ENCODE peak calls at places on chromosome 16, in nine cellular contexts. One of them, this sample, is unnamed.

GRCh38 chr16:88768041-88768876 is 16.8 kb downstream of the PIEZO1 start:
- DNase-seq in naive thymus-derived CD8-positive, alpha-beta T cell: no peak
- DNase-seq in cerebellar nuclear complex: no peak
- DNase-seq in naive B cell: no peak
- DNase-seq in NCI-H1092: peak; percentile 45
- DNase-seq in stimulated activated CD8-positive, alpha-beta memory T cell treated with anti-CD3 and anti-CD28 coated beads, Interleukin-4, amount 100 ng/mL, for 4 hours: no peak
- DNase-seq in retina: peak; percentile 67
- DNase-seq in activated CD4-positive, CD25-positive, alpha-beta regulatory T cell: no peak
- DNase-seq in T follicular helper cell: no peak
- DNase-seq in this sample: no peak

GRCh38 chr16:15790458-15790857 is 66.4 kb downstream of the MYH11 start:
- DNase-seq in naive thymus-derived CD8-positive, alpha-beta T cell: no peak
- DNase-seq in cerebellar nuclear complex: no peak
- DNase-seq in naive B cell: no peak
- DNase-seq in NCI-H1092: no peak
- DNase-seq in stimulated activated CD8-positive, alpha-beta memory T cell treated with anti-CD3 and anti-CD28 coated beads, Interleukin-4, amount 100 ng/mL, for 4 hours: no peak
- DNase-seq in retina: no peak
- DNase-seq in activated CD4-positive, CD25-positive, alpha-beta regulatory T cell: no peak
- DNase-seq in T follicular helper cell: no peak
- DNase-seq in this sample: no peak

GRCh38 chr16:66935319-66936011 is at the start of gene CES2:
- DNase-seq in naive thymus-derived CD8-positive, alpha-beta T cell: no peak
- DNase-seq in cerebellar nuclear complex: no peak
- DNase-seq in naive B cell: no peak
- DNase-seq in NCI-H1092: no peak
- DNase-seq in stimulated activated CD8-positive, alpha-beta memory T cell treated with anti-CD3 and anti-CD28 coated beads, Interleukin-4, amount 100 ng/mL, for 4 hours: no peak
- DNase-seq in retina: peak; percentile 52
- DNase-seq in activated CD4-positive, CD25-positive, alpha-beta regulatory T cell: no peak
- DNase-seq in T follicular helper cell: no peak
- DNase-seq in this sample: no peak

GRCh38 chr16:69145658-69146057 is 13.2 kb downstream of the UTP4 start:
- DNase-seq in naive thymus-derived CD8-positive, alpha-beta T cell: no peak
- DNase-seq in cerebellar nuclear complex: no peak
- DNase-seq in naive B cell: no peak
- DNase-seq in NCI-H1092: no peak
- DNase-seq in stimulated activated CD8-positive, alpha-beta memory T cell treated with anti-CD3 and anti-CD28 coated beads, Interleukin-4, amount 100 ng/mL, for 4 hours: no peak
- DNase-seq in retina: no peak
- DNase-seq in activated CD4-positive, CD25-positive, alpha-beta regulatory T cell: no peak
- DNase-seq in T follicular helper cell: no peak
- DNase-seq in this sample: no peak

GRCh38 chr16:56195151-56195550 is 3.9 kb downstream of the GNAO1 start:
- DNase-seq in naive thymus-derived CD8-positive, alpha-beta T cell: no peak
- DNase-seq in cerebellar nuclear complex: no peak
- DNase-seq in naive B cell: no peak
- DNase-seq in NCI-H1092: peak; percentile 59
- DNase-seq in stimulated activated CD8-positive, alpha-beta memory T cell treated with anti-CD3 and anti-CD28 coated beads, Interleukin-4, amount 100 ng/mL, for 4 hours: no peak
- DNase-seq in retina: no peak
- DNase-seq in activated CD4-positive, CD25-positive, alpha-beta regulatory T cell: no peak
- DNase-seq in T follicular helper cell: no peak
- DNase-seq in this sample: no peak

GRCh38 chr16:16974192-16974591 is 496.6 kb downstream of the XYLT1 start:
- DNase-seq in naive thymus-derived CD8-positive, alpha-beta T cell: no peak
- DNase-seq in cerebellar nuclear complex: no peak
- DNase-seq in naive B cell: no peak
- DNase-seq in NCI-H1092: no peak
- DNase-seq in stimulated activated CD8-positive, alpha-beta memory T cell treated with anti-CD3 and anti-CD28 coated beads, Interleukin-4, amount 100 ng/mL, for 4 hours: no peak
- DNase-seq in retina: no peak
- DNase-seq in activated CD4-positive, CD25-positive, alpha-beta regulatory T cell: no peak
- DNase-seq in T follicular helper cell: no peak
- DNase-seq in this sample: no peak

GRCh38 chr16:67923414-67924127 is 8.1 kb downstream of the CTRL start:
- DNase-seq in naive thymus-derived CD8-positive, alpha-beta T cell: no peak
- DNase-seq in cerebellar nuclear complex: no peak
- DNase-seq in naive B cell: no peak
- DNase-seq in NCI-H1092: peak; percentile 88
- DNase-seq in stimulated activated CD8-positive, alpha-beta memory T cell treated with anti-CD3 and anti-CD28 coated beads, Interleukin-4, amount 100 ng/mL, for 4 hours: no peak
- DNase-seq in retina: no peak
- DNase-seq in activated CD4-positive, CD25-positive, alpha-beta regulatory T cell: no peak
- DNase-seq in T follicular helper cell: no peak
- DNase-seq in this sample: no peak

GRCh38 chr16:4232541-4233386 is 9.1 kb downstream of the SRL start:
- DNase-seq in naive thymus-derived CD8-positive, alpha-beta T cell: no peak
- DNase-seq in cerebellar nuclear complex: no peak
- DNase-seq in naive B cell: no peak
- DNase-seq in NCI-H1092: no peak
- DNase-seq in stimulated activated CD8-positive, alpha-beta memory T cell treated with anti-CD3 and anti-CD28 coated beads, Interleukin-4, amount 100 ng/mL, for 4 hours: no peak
- DNase-seq in retina: no peak
- DNase-seq in activated CD4-positive, CD25-positive, alpha-beta regulatory T cell: no peak
- DNase-seq in T follicular helper cell: no peak
- DNase-seq in this sample: no peak

This sample was measured in Jurkat, Clone E6-1.